ENCODE peak calls at places on chromosomes 2 and 18, in ten cellular contexts. U, V, E, Y, J, L, B, I, Z and W are unnamed samples. For H3K36me3, the result is how much of the 10 kb centered on the place peaks cover.

GRCh38 chr2:15122915-15123314 is 438.2 kb downstream of the NBAS start:
- DNase-seq in U (no peak), V (no peak), E (peak), Y (peak), J (no peak), L (no peak), B (no peak), I (no peak), Z (no peak), W (no peak)

GRCh38 chr18:55337908-55338521 is 250.0 kb downstream of the TCF4 start:
- DNase-seq in U (no peak), V (no peak), E (no peak), Y (peak), J (no peak), L (no peak), B (no peak), I (peak), Z (no peak), W (no peak)

GRCh38 chr2:240127911-240128607 is 8.0 kb downstream of the COPS9 start:
- DNase-seq in U (no peak), V (no peak), E (no peak), Y (no peak), J (no peak), L (no peak), B (no peak), I (no peak), Z (no peak), W (no peak)

GRCh38 chr2:25738383-25739343 is 65.3 kb upstream of the DTNB start:
- DNase-seq in U (no peak), V (no peak), E (no peak), Y (no peak), J (no peak), L (no peak), B (no peak), I (no peak), Z (no peak), W (no peak)

GRCh38 chr2:233961905-233962304 is 44.7 kb downstream of the TRPM8 start:
- DNase-seq in U (no peak), V (no peak), E (no peak), Y (no peak), J (no peak), L (no peak), B (no peak), I (no peak), Z (no peak), W (no peak)

GRCh38 chr2:55838653-55839052 is 84.9 kb downstream of the EFEMP1 start:
- DNase-seq in U (peak), V (no peak), E (no peak), Y (no peak), J (no peak), L (no peak), B (no peak), I (no peak), Z (no peak), W (no peak)

GRCh38 chr2:120940726-120941256 is 205.1 kb downstream of the GLI2 start:
- DNase-seq in U (no peak), V (no peak), E (peak), Y (no peak), J (no peak), L (no peak), B (no peak), I (no peak), Z (no peak), W (no peak)

GRCh38 chr2:108998911-108999310 is 9.9 kb upstream of the EDAR start:
- DNase-seq in U (no peak), V (no peak), E (no peak), Y (peak), J (no peak), L (no peak), B (no peak), I (no peak), Z (no peak), W (no peak)

GRCh38 chr18:62954341-62954740 is 239.0 kb downstream of the PHLPP1 start:
- DNase-seq in U (peak), V (no peak), E (no peak), Y (peak), J (no peak), L (no peak), B (no peak), I (no peak), Z (no peak), W (no peak)

GRCh38 chr2:48315847-48316194 is 214.1 kb upstream of the STON1 start:
- DNase-seq in U (peak), V (no peak), E (peak), Y (peak), J (peak), L (no peak), B (peak), I (no peak), Z (peak), W (peak)

GRCh38 chr2:88857951-88858406 is 166.5 kb downstream of the RPIA start:
- DNase-seq in U (no peak), V (peak), E (peak), Y (peak), J (peak), L (no peak), B (no peak), I (peak), Z (no peak), W (no peak)

GRCh38 chr2:238549866-238550265 is 123.1 kb downstream of the ASB1 start:
- DNase-seq in U (no peak), V (no peak), E (no peak), Y (no peak), J (no peak), L (no peak), B (no peak), I (no peak), Z (no peak), W (no peak)

GRCh38 chr2:238548902-238549462 is 122.3 kb downstream of the ASB1 start:
- DNase-seq in U (no peak), V (no peak), E (no peak), Y (no peak), J (no peak), L (no peak), B (no peak), I (no peak), Z (no peak), W (no peak)

GRCh38 chr2:238552226-238552625 is 125.5 kb downstream of the ASB1 start:
- DNase-seq in U (no peak), V (no peak), E (no peak), Y (no peak), J (no peak), L (no peak), B (no peak), I (no peak), Z (no peak), W (no peak)

GRCh38 chr2:238553159-238553558 is 126.4 kb downstream of the ASB1 start:
- DNase-seq in U (no peak), V (no peak), E (no peak), Y (no peak), J (no peak), L (no peak), B (no peak), I (no peak), Z (no peak), W (no peak)

GRCh38 chr2:238551091-238551490 is 124.4 kb downstream of the ASB1 start:
- DNase-seq in U (no peak), V (no peak), E (no peak), Y (no peak), J (no peak), L (no peak), B (no peak), I (no peak), Z (no peak), W (no peak)
- H3K4me3 ChIP-seq in U (no peak), V (no peak), E (no peak), Y (no peak), J (no peak), L (no peak), B (no peak), I (no peak), Z (no peak), W (no peak)

GRCh38 chr2:191291471-191291870 is 46.3 kb downstream of the MYO1B start:
- DNase-seq in U (no peak), V (no peak), E (no peak), Y (no peak), J (no peak), L (no peak), B (no peak), I (no peak), Z (no peak), W (no peak)
- H3K36me3 ChIP-seq in U (under half), V (under half), E (under half), Y (under half), J (under half), L (under half), B (under half), I (under half), Z (under half), W (under half)

GRCh38 chr18:78611201-78611800 is 368.3 kb upstream of the SALL3 start:
- DNase-seq in U (no peak), V (no peak), E (no peak), Y (no peak), J (no peak), L (no peak), B (no peak), I (no peak), Z (no peak), W (peak)
- H3K4me3 ChIP-seq in U (no peak), V (no peak), E (no peak), Y (no peak), J (no peak), L (no peak), B (no peak), I (no peak), Z (no peak), W (no peak)

DNA sequence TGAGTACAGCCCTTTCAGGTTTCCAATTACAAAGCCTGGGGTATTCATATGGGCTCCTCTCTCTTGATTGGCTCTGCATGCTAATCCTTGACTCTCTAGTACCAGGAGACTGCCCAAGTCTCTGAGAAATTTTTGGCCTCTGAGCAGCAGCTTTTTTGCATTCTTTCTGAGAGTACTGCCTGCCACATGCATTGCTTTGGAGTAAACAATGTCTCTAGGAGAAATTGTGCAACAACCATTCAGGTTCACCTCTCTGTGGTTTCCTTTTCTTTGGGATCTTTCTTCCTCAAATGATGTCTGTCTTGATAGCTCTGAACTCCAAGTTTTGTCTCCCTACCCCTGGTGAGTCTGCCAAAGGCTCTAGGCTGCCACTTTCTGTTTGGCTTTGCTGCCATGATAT is 115.8 kb upstream of the SETBP1 start:
- DNase-seq in U (no peak), V (peak), E (no peak), Y (peak), J (no peak), L (peak), B (peak), I (no peak), Z (no peak), W (peak)
- H3K36me3 ChIP-seq in U (under half), V (under half), E (under half), Y (under half), J (under half), L (under half), B (under half), I (under half), Z (under half), W (under half)

GRCh38 chr2:197293252-197294007 is 17.1 kb downstream of the ANKRD44 start:
- DNase-seq in U (no peak), V (no peak), E (no peak), Y (no peak), J (peak), L (no peak), B (no peak), I (no peak), Z (peak), W (no peak)
- H3K4me3 ChIP-seq in U (no peak), V (no peak), E (no peak), Y (no peak), J (peak), L (no peak), B (no peak), I (peak), Z (peak), W (no peak)

DNA sequence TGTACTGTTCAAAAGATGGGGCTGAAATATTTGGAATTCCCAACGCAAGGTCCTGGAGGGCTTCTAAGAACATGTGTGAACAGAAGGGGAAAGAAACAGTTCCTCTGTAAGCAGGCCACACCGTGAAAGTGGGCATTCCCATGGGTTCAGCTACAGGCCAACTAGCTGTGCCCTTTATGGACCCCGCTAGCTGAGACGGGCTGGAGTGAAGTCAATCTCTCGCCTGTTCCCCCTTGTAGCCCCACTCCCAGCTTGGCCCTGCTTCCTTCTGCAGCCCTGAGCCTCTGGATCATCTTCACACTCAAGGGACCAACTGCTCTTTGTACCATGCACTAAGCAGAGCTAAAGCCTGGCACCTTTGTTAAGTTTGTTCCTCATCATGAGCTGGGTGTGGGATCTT is 55.4 kb downstream of the POLR1A start:
- DNase-seq in U (no peak), V (no peak), E (no peak), Y (no peak), J (no peak), L (no peak), B (no peak), I (no peak), Z (no peak), W (peak)
- H3K36me3 ChIP-seq in U (half or more), V (half or more), E (half or more), Y (under half), J (half or more), L (under half), B (under half), I (under half), Z (under half), W (half or more)

DNA sequence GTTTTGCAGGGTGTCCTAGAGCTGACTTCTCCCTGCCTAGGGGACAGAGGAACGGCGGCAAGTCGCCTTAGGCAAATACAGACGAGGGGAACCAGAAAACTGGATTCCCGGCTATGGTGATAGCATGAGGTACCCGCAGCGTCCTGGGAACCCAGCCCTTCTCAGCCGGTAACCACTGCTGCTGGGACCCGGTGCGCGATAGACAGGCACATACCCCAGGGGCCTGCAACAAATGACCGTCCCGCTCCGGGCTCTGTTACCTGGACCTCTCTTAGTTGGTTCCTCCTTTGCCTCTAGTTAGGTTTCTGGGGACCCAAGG is 643 bp upstream of the SERPINE2 start:
- DNase-seq in U (no peak), V (no peak), E (no peak), Y (no peak), J (no peak), L (no peak), B (no peak), I (no peak), Z (no peak), W (no peak)
- H3K4me3 ChIP-seq in U (peak), V (peak), E (no peak), Y (peak), J (no peak), L (peak), B (peak), I (peak), Z (peak), W (peak)

DNA sequence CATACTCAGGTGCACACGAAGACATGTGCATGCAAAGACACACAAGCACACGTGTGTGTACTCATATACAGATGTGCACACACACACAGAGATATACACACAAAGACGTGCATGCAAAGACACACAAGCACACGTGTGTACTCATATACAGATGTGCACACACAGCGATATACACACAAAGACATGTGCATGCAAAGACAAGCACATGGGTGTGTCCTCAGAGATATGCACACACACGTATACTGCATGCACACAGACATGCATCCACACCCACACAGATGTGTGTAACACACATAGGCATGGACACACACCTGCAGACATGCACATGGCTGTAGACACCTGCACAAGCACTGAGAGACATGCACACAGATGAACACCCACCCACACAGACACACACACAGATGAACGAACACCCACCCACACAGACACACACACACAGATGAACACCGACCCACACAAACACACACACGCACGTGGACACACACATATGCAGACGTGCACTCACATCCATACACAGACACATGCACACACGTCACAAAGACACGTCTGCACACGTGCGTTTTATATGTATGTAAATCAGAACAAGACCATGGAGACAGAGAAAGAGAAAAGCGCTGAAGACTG is 231.9 kb downstream of the TWIST2 start:
- DNase-seq in U (no peak), V (no peak), E (no peak), Y (no peak), J (no peak), L (no peak), B (no peak), I (no peak), Z (no peak), W (no peak)
- H3K36me3 ChIP-seq in U (under half), V (under half), E (under half), Y (under half), J (under half), L (under half), B (under half), I (under half), Z (under half), W (under half)